ENCODE peak calls at places on chromosomes 6 and 20, in five cellular contexts. G is stomach, Z is tibial nerve, P is HepG2, K is A549. X is an unnamed sample.

GRCh38 chr20:64247970-64248841 is 7.3 kb upstream of the PCMTD2 start:
- DNase-seq in P (no peak), Z (no peak), K (no peak), G (peak; percentile 10), X (no peak)

GRCh38 chr6:51959744-51960383 is 127.5 kb downstream of the PKHD1 start:
- DNase-seq in P (peak; percentile 70), G (peak; percentile 82), Z (peak; percentile 87), K (peak; percentile 18), X (peak; percentile 44)

GRCh38 chr6:28910901-28911680 is 12.7 kb downstream of the TRIM27 start:
- DNase-seq in P (no peak), G (no peak), K (no peak), Z (no peak), X (peak; percentile 22)

GRCh38 chr6:39224523-39225182 is 4.6 kb downstream of the KCNK5 start:
- DNase-seq in P (no peak), G (no peak), Z (no peak), K (no peak), X (no peak)

GRCh38 chr6:40390144-40390800 is 196.9 kb downstream of the LRFN2 start:
- DNase-seq in K (no peak), P (no peak), Z (no peak), G (no peak), X (no peak)

GRCh38 chr20:37681384-37681977 is 12.3 kb upstream of the CTNNBL1 start:
- DNase-seq in K (no peak), P (no peak), G (no peak), Z (no peak), X (no peak)

GRCh38 chr6:125859691-125860210 is 69.0 kb downstream of the NCOA7 start:
- DNase-seq in K (no peak), G (no peak), Z (no peak), P (no peak), X (no peak)

GRCh38 chr6:45420909-45421699 is 43.4 kb upstream of the SUPT3H start:
- DNase-seq in K (peak; percentile 13), G (no peak), Z (no peak), P (no peak), X (no peak)

GRCh38 chr20:47784599-47785320 is 521 bp downstream of the SULF2 start:
- DNase-seq in K (peak; percentile 80), Z (peak; percentile 22), P (peak; percentile 50), G (no peak), X (peak; percentile 25)

GRCh38 chr20:25303292-25304024 is 55.6 kb downstream of the PYGB start:
- DNase-seq in K (no peak), G (no peak), P (no peak), Z (no peak), X (no peak)

GRCh38 chr6:139112146-139112545 is 22.7 kb upstream of the HECA start:
- DNase-seq in G (no peak), P (no peak), K (no peak), Z (no peak), X (no peak)

GRCh38 chr6:6918216-6918983 is 189.4 kb upstream of the RREB1 start:
- DNase-seq in K (no peak), Z (no peak), G (no peak), P (no peak), X (no peak)

GRCh38 chr20:3613821-3614440 is 49.3 kb downstream of the GFRA4 start:
- DNase-seq in G (no peak), P (no peak), Z (no peak), K (no peak), X (peak; percentile 27)

GRCh38 chr6:132611616-132612015 is 12.5 kb downstream of the TAAR2 start:
- DNase-seq in P (no peak), G (no peak), Z (no peak), K (no peak), X (no peak)

GRCh38 chr6:135180458-135181332 is at the start of gene MYB:
- DNase-seq in P (no peak), Z (no peak), G (peak; percentile 54), K (peak; percentile 64), X (peak; percentile 47)

GRCh38 chr6:154921482-154921881 is 73.6 kb upstream of the TIAM2 start:
- DNase-seq in G (no peak), Z (no peak), K (no peak), P (no peak), X (no peak)

DNA sequence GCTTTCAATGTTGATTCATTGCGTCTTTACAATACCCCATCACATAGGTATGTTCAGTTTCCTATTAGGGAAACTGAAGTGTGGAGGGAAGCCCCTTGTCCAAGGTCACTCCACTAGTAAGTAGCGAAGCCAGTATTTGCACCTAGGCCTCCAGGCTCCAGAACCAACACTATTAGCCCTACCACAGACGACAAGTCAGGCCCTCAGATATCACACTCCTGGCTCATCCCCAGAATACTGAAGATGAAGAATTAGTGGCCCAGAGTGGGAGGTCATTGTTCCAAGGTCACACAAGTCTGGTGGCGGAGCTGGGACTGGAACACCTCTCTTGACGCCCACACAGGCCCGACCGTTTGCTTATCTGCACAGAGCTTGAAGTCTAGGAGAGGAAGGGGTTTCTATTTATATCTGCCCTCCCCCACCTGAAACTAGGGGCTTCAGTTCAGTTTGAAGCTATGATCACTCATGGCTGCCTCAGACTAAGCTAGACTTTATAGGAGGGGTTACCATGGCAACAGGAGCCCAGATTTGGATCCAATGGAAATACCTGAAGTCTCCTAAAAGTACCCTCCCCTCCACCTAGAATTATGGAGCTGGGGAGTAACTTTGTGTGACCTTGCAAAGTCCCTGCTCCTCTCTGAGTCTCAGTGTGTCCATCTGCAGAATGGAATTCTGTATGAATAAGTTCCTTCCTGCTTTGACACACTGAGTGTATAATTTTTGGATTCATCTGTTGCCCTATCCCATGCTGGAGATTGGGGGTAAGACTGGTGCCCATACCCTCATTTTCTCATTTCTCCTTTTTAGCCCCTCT is 2.2 kb downstream of the SNTA1 start:
- DNase-seq in K (no peak), P (peak; percentile 71), Z (no peak), G (no peak), X (no peak)
- H3K27ac ChIP-seq in K (no peak overlapping the region), P (no peak overlapping the region), Z (peak overlapping the region; percentile 23), G (no peak overlapping the region), X (no peak overlapping the region)

GRCh38 chr6:30206152-30206551 is 7.1 kb downstream of the TRIM26 start:
- DNase-seq in P (no peak), K (no peak), G (no peak), Z (no peak), X (no peak)

GRCh38 chr6:30202366-30202765 is 10.8 kb downstream of the TRIM26 start:
- DNase-seq in G (no peak), K (no peak), P (no peak), Z (no peak), X (no peak)

GRCh38 chr6:30207619-30208295 is 5.4 kb downstream of the TRIM26 start:
- DNase-seq in P (no peak), G (no peak), K (no peak), Z (peak; percentile 34), X (no peak)

GRCh38 chr6:30211306-30211705 is 1.9 kb downstream of the TRIM26 start:
- DNase-seq in K (no peak), G (no peak), P (no peak), Z (no peak), X (no peak)

DNA sequence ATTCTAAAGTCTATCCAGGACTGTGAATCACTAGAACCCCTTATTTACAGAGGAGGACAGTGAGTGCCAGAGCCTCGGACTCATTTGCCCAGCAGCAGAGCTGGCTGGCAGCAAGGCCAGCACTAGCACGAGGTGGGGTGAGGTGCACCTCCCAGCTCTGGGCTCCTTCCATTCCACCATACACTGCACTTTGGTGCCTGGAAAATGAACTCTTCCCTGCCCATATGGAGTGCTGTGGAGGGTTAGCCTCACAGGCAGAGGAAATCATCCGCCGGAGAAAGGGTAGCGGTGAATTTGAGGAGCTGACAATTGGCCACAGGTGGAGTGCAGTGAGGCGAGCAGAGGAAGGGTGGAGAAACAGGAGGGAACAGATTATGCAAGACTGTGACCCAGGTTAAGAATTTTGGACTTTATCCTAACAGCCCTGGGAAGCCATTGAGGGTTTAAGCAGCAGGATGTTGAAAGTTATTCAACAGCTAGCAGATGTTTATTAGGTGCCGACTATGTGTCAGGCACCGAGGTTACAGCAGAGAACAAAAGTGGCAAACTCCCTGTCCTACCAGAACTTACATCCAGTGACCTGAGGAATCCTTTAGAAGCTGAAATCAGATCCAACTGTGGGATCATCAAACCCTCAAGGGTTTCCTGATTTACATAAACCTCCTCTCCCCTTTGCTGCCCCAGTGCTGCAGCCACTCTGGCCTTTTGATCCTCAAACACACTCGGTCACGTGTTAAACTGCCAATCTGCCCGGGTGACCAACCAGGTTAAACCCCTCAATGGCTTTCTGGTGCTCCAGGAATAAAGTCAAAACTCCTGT is 6.2 kb downstream of the TRIM26 start:
- DNase-seq in K (no peak), P (peak; percentile 95), Z (peak; percentile 47), G (peak; percentile 34), X (peak; percentile 47)
- H3K4me3 ChIP-seq in K (no peak overlapping the region), P (peak overlapping the region; percentile 46), Z (no peak overlapping the region), G (peak overlapping the region; percentile 28), X (no peak overlapping the region)

DNA sequence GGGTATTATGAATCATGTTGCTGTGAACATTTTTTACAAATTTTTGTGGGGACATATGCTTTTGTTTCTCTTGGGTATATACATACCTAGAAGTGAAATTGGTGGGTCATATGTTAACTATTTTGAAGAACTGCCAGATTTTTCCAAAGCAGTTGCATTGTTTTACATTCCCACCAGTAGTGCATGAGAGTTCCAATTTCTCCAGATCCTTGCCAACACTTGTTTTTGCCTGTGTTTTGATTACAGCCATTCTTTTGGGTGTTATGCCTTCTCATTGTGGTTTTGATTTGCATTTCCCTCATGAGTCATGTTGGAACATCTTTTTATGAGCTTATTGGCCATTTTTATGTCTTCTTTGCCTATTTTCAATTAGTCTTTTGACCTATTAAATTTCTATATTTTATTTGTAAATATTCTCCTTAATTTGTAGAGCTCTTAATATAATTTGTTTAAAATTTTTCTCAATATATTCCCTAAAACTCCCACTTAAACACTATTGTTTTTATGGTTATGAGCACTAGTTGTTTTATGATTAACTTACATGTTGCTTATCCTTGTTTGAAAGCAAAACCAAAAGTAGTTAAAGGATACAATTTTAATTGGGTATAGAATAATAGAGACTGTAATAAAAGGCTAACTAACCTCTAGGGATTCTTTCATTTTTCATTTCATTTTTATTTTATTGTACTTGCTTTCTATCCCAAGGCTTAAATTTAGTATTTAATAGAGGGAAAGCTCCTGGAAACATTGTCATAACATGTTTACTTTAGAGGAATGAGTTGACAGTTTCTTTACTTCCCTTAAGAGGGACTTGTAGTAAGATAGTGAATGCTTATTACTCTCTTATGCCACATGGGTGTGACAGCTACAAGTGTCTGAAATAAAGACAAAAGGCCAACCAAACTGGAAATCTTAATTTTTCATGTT is 5.5 kb downstream of the UBR2 start:
- DNase-seq in Z (no peak), K (no peak), P (no peak), G (no peak), X (no peak)
- TF ChIP-seq POLR2A in Z (no peak), K (no peak), P (no peak), G (no peak), X (no peak)

GRCh38 chr6:104700371-104701185 is 159.1 kb downstream of the HACE1 start:
- DNase-seq in Z (no peak), G (no peak), P (no peak), K (no peak), X (no peak)

GRCh38 chr6:104705916-104706442 is 153.7 kb downstream of the HACE1 start:
- DNase-seq in Z (no peak), K (no peak), G (no peak), P (no peak), X (no peak)

GRCh38 chr6:104704191-104704590 is 155.5 kb downstream of the HACE1 start:
- DNase-seq in Z (no peak), K (no peak), P (no peak), G (no peak), X (no peak)

GRCh38 chr6:104702126-104702841 is 157.4 kb downstream of the HACE1 start:
- DNase-seq in P (no peak), K (no peak), Z (no peak), G (no peak), X (no peak)

GRCh38 chr6:104705095-104705707 is 154.5 kb downstream of the HACE1 start:
- DNase-seq in P (no peak), G (no peak), Z (no peak), K (no peak), X (no peak)
- H3K27ac ChIP-seq in P (no peak overlapping the region), G (peak overlapping the region; percentile 14), Z (no peak overlapping the region), K (no peak overlapping the region), X (no peak overlapping the region)

GRCh38 chr6:137323860-137324259 is 104.7 kb upstream of the IFNGR1 start:
- DNase-seq in P (no peak), Z (no peak), G (no peak), K (no peak), X (no peak)
- H3K4me3 ChIP-seq in P (no peak overlapping the region), Z (no peak overlapping the region), G (no peak overlapping the region), K (no peak overlapping the region), X (no peak overlapping the region)